ENCODE peak calls at places on chromosomes 2 and 18, in four cellular contexts. B, Z, D and J are unnamed samples.

GRCh38 chr2:58891828-58892366 is 650.8 kb upstream of the FANCL start:
- DNase-seq in B (no peak), Z (no peak), D (no peak), J (no peak)

GRCh38 chr2:196249860-196250259 is 78.5 kb upstream of the STK17B start:
- DNase-seq in B (peak), Z (peak), D (peak), J (no peak)

GRCh38 chr2:144550084-144550483 is 30.2 kb upstream of the ZEB2 start:
- DNase-seq in B (no peak), Z (no peak), D (no peak), J (no peak)

GRCh38 chr2:63537306-63537705 is 51.0 kb downstream of the WDPCP start:
- DNase-seq in B (peak), Z (no peak), D (no peak), J (no peak)

GRCh38 chr2:145957929-145958328 is 1438.0 kb upstream of the ZEB2 start:
- DNase-seq in B (peak), Z (no peak), D (no peak), J (no peak)

GRCh38 chr18:21997207-21998143 is 171.9 kb upstream of the GATA6 start:
- DNase-seq in B (peak), Z (peak), D (peak), J (peak)

GRCh38 chr2:242057379-242058040 is 188.0 kb downstream of the RTP5 start:
- DNase-seq in B (no peak), Z (no peak), D (no peak), J (no peak)

GRCh38 chr2:240095556-240096523 is 40.3 kb downstream of the COPS9 start:
- DNase-seq in B (no peak), Z (no peak), D (no peak), J (no peak)

GRCh38 chr2:43103093-43103404 is 123.4 kb downstream of the ZFP36L2 start:
- DNase-seq in B (no peak), Z (no peak), D (no peak), J (no peak)

GRCh38 chr18:22031581-22031980 is 137.8 kb upstream of the GATA6 start:
- DNase-seq in B (peak), Z (no peak), D (no peak), J (no peak)

GRCh38 chr2:16151651-16152050 is 211.3 kb downstream of the MYCN start:
- DNase-seq in B (no peak), Z (no peak), D (no peak), J (no peak)

GRCh38 chr2:128446866-128447537 is 128.3 kb upstream of the HS6ST1 start:
- DNase-seq in B (no peak), Z (no peak), D (no peak), J (no peak)